ENCODE peak calls at places on chromosomes 7 and 10, in six cellular contexts. One of them, this sample, is unnamed.

GRCh38 chr10:58334817-58335305 is at the start of gene UBE2D1:
- DNase-seq in transverse colon: peak
- DNase-seq in NCI-H774: peak
- DNase-seq in NCI-H1092 treated with DMSO at 0.1 percent for 48 hours: peak
- DNase-seq in retina: peak
- DNase-seq in AG04450: no peak
- DNase-seq in this sample: peak

GRCh38 chr7:143884978-143885559 is 16.9 kb downstream of the TCAF1 start:
- DNase-seq in transverse colon: no peak
- DNase-seq in NCI-H774: no peak
- DNase-seq in NCI-H1092 treated with DMSO at 0.1 percent for 48 hours: peak
- DNase-seq in retina: peak
- DNase-seq in AG04450: no peak
- DNase-seq in this sample: no peak

GRCh38 chr10:132788180-132788830 is 2.4 kb upstream of the NKX6-2 start:
- DNase-seq in transverse colon: peak
- DNase-seq in NCI-H774: no peak
- DNase-seq in NCI-H1092 treated with DMSO at 0.1 percent for 48 hours: no peak
- DNase-seq in retina: peak
- DNase-seq in AG04450: no peak
- DNase-seq in this sample: no peak

GRCh38 chr10:48765039-48765438 is 80.4 kb downstream of the WDFY4 start:
- DNase-seq in transverse colon: no peak
- DNase-seq in NCI-H774: no peak
- DNase-seq in NCI-H1092 treated with DMSO at 0.1 percent for 48 hours: no peak
- DNase-seq in retina: no peak
- DNase-seq in AG04450: no peak
- DNase-seq in this sample: no peak

GRCh38 chr7:157476654-157477549 is 140.1 kb downstream of the DNAJB6 start:
- DNase-seq in transverse colon: no peak
- DNase-seq in NCI-H774: no peak
- DNase-seq in NCI-H1092 treated with DMSO at 0.1 percent for 48 hours: no peak
- DNase-seq in retina: no peak
- DNase-seq in AG04450: no peak
- DNase-seq in this sample: no peak

GRCh38 chr7:139777948-139778841 is at the start of gene HIPK2:
- DNase-seq in transverse colon: peak
- DNase-seq in NCI-H774: peak
- DNase-seq in NCI-H1092 treated with DMSO at 0.1 percent for 48 hours: peak
- DNase-seq in retina: peak
- DNase-seq in AG04450: no peak
- DNase-seq in this sample: peak

GRCh38 chr7:106365252-106366005 is 80.6 kb upstream of the NAMPT start:
- DNase-seq in transverse colon: peak
- DNase-seq in NCI-H774: no peak
- DNase-seq in NCI-H1092 treated with DMSO at 0.1 percent for 48 hours: no peak
- DNase-seq in retina: no peak
- DNase-seq in AG04450: no peak
- DNase-seq in this sample: no peak

GRCh38 chr7:143005632-143006260 is 21.2 kb downstream of the OR9A2 start:
- DNase-seq in transverse colon: no peak
- DNase-seq in NCI-H774: no peak
- DNase-seq in NCI-H1092 treated with DMSO at 0.1 percent for 48 hours: no peak
- DNase-seq in retina: no peak
- DNase-seq in AG04450: no peak
- DNase-seq in this sample: no peak

GRCh38 chr7:121941836-121942235 is 68.9 kb downstream of the PTPRZ1 start:
- DNase-seq in transverse colon: no peak
- DNase-seq in NCI-H774: no peak
- DNase-seq in NCI-H1092 treated with DMSO at 0.1 percent for 48 hours: no peak
- DNase-seq in retina: no peak
- DNase-seq in AG04450: no peak
- DNase-seq in this sample: no peak

GRCh38 chr10:129853236-129853946 is 110.7 kb downstream of the EBF3 start:
- DNase-seq in transverse colon: no peak
- DNase-seq in NCI-H774: no peak
- DNase-seq in NCI-H1092 treated with DMSO at 0.1 percent for 48 hours: no peak
- DNase-seq in retina: no peak
- DNase-seq in AG04450: no peak
- DNase-seq in this sample: no peak

GRCh38 chr7:111113263-111114017 is 22.5 kb downstream of the LRRN3 start:
- DNase-seq in transverse colon: no peak
- DNase-seq in NCI-H774: no peak
- DNase-seq in NCI-H1092 treated with DMSO at 0.1 percent for 48 hours: no peak
- DNase-seq in retina: peak
- DNase-seq in AG04450: no peak
- DNase-seq in this sample: no peak

GRCh38 chr7:30180718-30181117 is 45.9 kb downstream of the MTURN start:
- DNase-seq in transverse colon: no peak
- DNase-seq in NCI-H774: no peak
- DNase-seq in NCI-H1092 treated with DMSO at 0.1 percent for 48 hours: no peak
- DNase-seq in retina: no peak
- DNase-seq in AG04450: no peak
- DNase-seq in this sample: no peak

GRCh38 chr10:68163735-68164134 is 54.4 kb downstream of the MYPN start:
- DNase-seq in transverse colon: no peak
- DNase-seq in NCI-H774: no peak
- DNase-seq in NCI-H1092 treated with DMSO at 0.1 percent for 48 hours: no peak
- DNase-seq in retina: no peak
- DNase-seq in AG04450: no peak
- DNase-seq in this sample: no peak

GRCh38 chr10:3173173-3173878 is 744 bp upstream of the PITRM1 start:
- DNase-seq in transverse colon: peak
- DNase-seq in NCI-H774: peak
- DNase-seq in NCI-H1092 treated with DMSO at 0.1 percent for 48 hours: no peak
- DNase-seq in retina: no peak
- DNase-seq in AG04450: no peak
- DNase-seq in this sample: peak

GRCh38 chr10:3568392-3568791 is 216.6 kb downstream of the KLF6 start:
- DNase-seq in transverse colon: no peak
- DNase-seq in NCI-H774: no peak
- DNase-seq in NCI-H1092 treated with DMSO at 0.1 percent for 48 hours: no peak
- DNase-seq in retina: no peak
- DNase-seq in AG04450: no peak
- DNase-seq in this sample: no peak